ENCODE peak calls at places on chromosome 17, in six cellular contexts. Z is COLO829; N is stimulated activated CD4-positive, alpha-beta T cell treated with anti-CD3 and anti-CD28 coated beads, TNF-alpha, amount 100 ng/mL, for 1 hour; P is T-helper 1 cell; A is SK-N-SH; Q is HAP-1. L is an unnamed sample.

GRCh38 chr17:9228408-9229159 is 207.3 kb downstream of the NTN1 start:
- DNase-seq in P (no peak), Z (no peak), N (no peak), Q (no peak), A (no peak), L (peak)

GRCh38 chr17:63700528-63701441 is 860 bp upstream of the LIMD2 start:
- DNase-seq in P (peak), A (peak), Q (peak), N (no peak), Z (no peak), L (no peak)

GRCh38 chr17:13777003-13777402 is 175.3 kb upstream of the HS3ST3A1 start:
- DNase-seq in Q (no peak), Z (no peak), P (no peak), N (no peak), A (no peak), L (peak)

GRCh38 chr17:30291571-30292489 is at the start of gene BLMH:
- DNase-seq in N (peak), Z (peak), A (peak), P (peak), Q (peak), L (peak)

GRCh38 chr17:30964878-30965277 is 6.0 kb upstream of the RNF135 start:
- DNase-seq in Q (no peak), A (no peak), P (no peak), Z (no peak), N (no peak), L (peak)

GRCh38 chr17:18004901-18005305 is 32.2 kb downstream of the DRC3 start:
- DNase-seq in Q (no peak), A (no peak), Z (no peak), N (no peak), P (no peak), L (no peak)

GRCh38 chr17:39704821-39705551 is 5.1 kb downstream of the ERBB2 start:
- DNase-seq in A (no peak), Z (no peak), N (no peak), Q (no peak), P (no peak), L (no peak)

GRCh38 chr17:70772761-70773160 is 603.4 kb downstream of the KCNJ2 start:
- DNase-seq in A (no peak), P (no peak), N (no peak), Z (no peak), Q (no peak), L (no peak)

GRCh38 chr17:44199553-44200477 is at the start of gene ATXN7L3:
- DNase-seq in Q (peak), A (peak), N (peak), P (peak), Z (peak), L (peak)

GRCh38 chr17:2750721-2751120 is 1.3 kb upstream of the CCDC92B start:
- DNase-seq in P (no peak), A (no peak), N (no peak), Q (no peak), Z (no peak), L (no peak)

GRCh38 chr17:78725448-78726021 is 56.5 kb downstream of the CYTH1 start:
- DNase-seq in Z (no peak), Q (no peak), A (no peak), N (no peak), P (no peak), L (no peak)

GRCh38 chr17:76736349-76737081 is 616 bp downstream of the SRSF2 start:
- DNase-seq in N (peak), A (peak), Z (no peak), Q (peak), P (peak), L (peak)

GRCh38 chr17:40362696-40363479 is 1.6 kb downstream of the GJD3 start:
- DNase-seq in A (peak), Q (peak), N (peak), P (peak), Z (no peak), L (peak)

GRCh38 chr17:43834106-43834505 is 1.2 kb upstream of the MPP3 start:
- DNase-seq in A (no peak), Z (no peak), P (no peak), N (no peak), Q (no peak), L (no peak)

GRCh38 chr17:68704897-68705296 is 103.7 kb upstream of the FAM20A start:
- DNase-seq in Q (no peak), N (no peak), P (no peak), A (no peak), Z (no peak), L (no peak)